ENCODE peak calls at places on chromosomes 3 and 15, in six cellular contexts. O is mammary epithelial cell, E is IMR-90, W is HepG2, B is stomach, Y is PC-9. F is an unnamed sample. For H3K36me3, the result is how much of the 10 kb centered on the place peaks cover.

GRCh38 chr3:130508970-130509369 is 8.0 kb upstream of the COL6A6 start:
- DNase-seq in B (no peak), W (no peak), E (no peak), Y (no peak), O (no peak), F (no peak)

GRCh38 chr3:143081844-143082778 is 37.5 kb upstream of the CHST2 start:
- DNase-seq in W (no peak), O (no peak), Y (no peak), B (no peak), E (no peak), F (no peak)

GRCh38 chr3:30707825-30708224 is 101.4 kb downstream of the TGFBR2 start:
- DNase-seq in E (no peak), B (no peak), W (no peak), O (peak), Y (no peak), F (no peak)

GRCh38 chr3:24365168-24365567 is 129.5 kb downstream of the THRB start:
- DNase-seq in B (peak), W (peak), O (peak), Y (peak), E (peak), F (peak)

GRCh38 chr15:77016321-77016695 is 21.4 kb downstream of the PSTPIP1 start:
- DNase-seq in W (no peak), B (no peak), E (no peak), Y (no peak), O (no peak), F (no peak)

GRCh38 chr15:52103217-52104207 is 9.1 kb downstream of the BCL2L10 start:
- DNase-seq in B (no peak), E (peak), Y (peak), W (peak), O (peak), F (peak)

GRCh38 chr3:192055946-192056345 is 595.0 kb downstream of the PYDC2 start:
- DNase-seq in Y (no peak), E (no peak), W (no peak), O (no peak), B (no peak), F (no peak)

GRCh38 chr3:179186426-179186825 is 38.3 kb downstream of the PIK3CA start:
- DNase-seq in B (no peak), E (no peak), O (no peak), Y (no peak), W (no peak), F (no peak)

GRCh38 chr3:17182158-17182557 is 297.4 kb downstream of the PLCL2 start:
- DNase-seq in E (no peak), O (no peak), W (no peak), Y (no peak), B (no peak), F (no peak)

GRCh38 chr3:35772364-35773009 is 133.2 kb downstream of the ARPP21 start:
- DNase-seq in Y (no peak), W (no peak), B (no peak), E (no peak), O (peak), F (no peak)

GRCh38 chr15:60370105-60370803 is 27.5 kb downstream of the ANXA2 start:
- DNase-seq in E (no peak), Y (no peak), B (no peak), W (no peak), O (no peak), F (peak)

GRCh38 chr3:158911586-158911985 is 109.7 kb downstream of the MFSD1 start:
- DNase-seq in E (no peak), O (peak), B (no peak), Y (no peak), W (no peak), F (no peak)

GRCh38 chr15:67164811-67165652 is 89.4 kb downstream of the AAGAB start:
- DNase-seq in Y (no peak), B (no peak), E (peak), W (no peak), O (no peak), F (peak)
- TF ChIP-seq CTCF in Y (no peak), B (no peak), E (no peak), W (no peak), O (no peak), F (peak)

DNA sequence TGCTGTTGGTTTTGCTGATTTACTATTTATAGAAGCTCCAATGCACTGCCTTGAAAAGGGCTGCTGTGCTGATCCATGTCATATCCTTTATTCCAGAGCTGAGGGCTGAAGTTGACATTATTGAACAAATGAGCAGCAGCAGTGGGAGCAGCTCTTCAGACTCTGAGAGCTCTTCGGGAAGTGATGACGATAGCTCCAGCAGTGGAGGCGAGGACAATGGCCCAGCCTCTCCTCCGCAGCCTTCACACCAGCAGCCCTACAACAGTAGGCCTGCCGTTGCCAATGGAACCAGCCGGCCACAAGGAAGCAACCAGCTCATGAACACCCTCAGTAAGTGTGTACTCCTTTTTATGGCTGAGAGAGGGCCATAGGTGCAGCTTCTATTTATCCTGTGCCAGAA is 8.8 kb downstream of the EAF1 start:
- DNase-seq in E (no peak), Y (no peak), B (no peak), W (no peak), O (no peak), F (no peak)
- H3K36me3 ChIP-seq in E (under half), Y (half or more), B (half or more), W (under half), O (under half), F (half or more)

GRCh38 chr3:3740061-3740460 is 59.2 kb upstream of the LRRN1 start:
- DNase-seq in W (no peak), E (no peak), Y (no peak), O (no peak), B (no peak), F (no peak)

GRCh38 chr3:3737511-3737910 is 61.7 kb upstream of the LRRN1 start:
- DNase-seq in E (no peak), W (no peak), Y (no peak), O (no peak), B (no peak), F (no peak)

GRCh38 chr3:3735919-3736318 is 63.3 kb upstream of the LRRN1 start:
- DNase-seq in O (no peak), E (no peak), W (no peak), Y (no peak), B (no peak), F (no peak)

GRCh38 chr3:3743754-3744153 is 55.5 kb upstream of the LRRN1 start:
- DNase-seq in Y (no peak), O (no peak), E (no peak), W (no peak), B (no peak), F (no peak)

DNA sequence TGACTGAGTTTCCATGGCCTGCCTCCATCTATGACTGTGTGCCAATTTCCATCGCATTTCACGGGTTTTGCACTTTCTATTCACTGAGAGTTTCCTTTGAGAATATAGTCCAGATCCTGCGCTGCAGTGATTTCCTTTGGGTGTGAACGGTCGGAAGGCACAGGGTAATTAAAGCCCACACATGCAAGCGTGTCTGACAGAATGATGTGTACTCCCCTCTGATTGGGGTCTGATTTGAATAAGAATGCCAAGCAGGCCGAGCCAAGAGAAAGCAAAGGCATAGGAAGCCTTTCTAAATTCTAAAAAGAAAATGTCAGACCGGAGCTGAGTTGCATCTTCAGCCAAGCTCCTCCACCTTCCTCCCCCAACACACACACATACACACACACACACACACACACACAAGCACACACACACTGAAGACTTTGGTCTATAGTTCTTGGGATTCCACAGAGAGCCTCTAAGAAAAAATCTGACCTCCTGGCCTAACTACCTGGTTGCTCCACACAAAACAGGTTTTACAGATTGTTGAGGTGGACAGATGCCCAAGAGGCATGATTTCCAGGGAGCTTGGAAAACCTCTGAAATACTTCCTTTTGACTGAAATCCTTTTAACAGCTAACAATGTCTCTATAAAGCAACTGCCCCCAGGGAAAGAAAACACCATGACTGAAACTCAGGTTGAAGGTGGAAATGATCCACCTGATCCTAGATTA is 59.7 kb upstream of the LRRN1 start:
- DNase-seq in E (no peak), Y (no peak), O (no peak), W (no peak), B (no peak), F (no peak)
- TF ChIP-seq CTCF in E (no peak), Y (no peak), O (no peak), W (no peak), B (no peak), F (no peak)

DNA sequence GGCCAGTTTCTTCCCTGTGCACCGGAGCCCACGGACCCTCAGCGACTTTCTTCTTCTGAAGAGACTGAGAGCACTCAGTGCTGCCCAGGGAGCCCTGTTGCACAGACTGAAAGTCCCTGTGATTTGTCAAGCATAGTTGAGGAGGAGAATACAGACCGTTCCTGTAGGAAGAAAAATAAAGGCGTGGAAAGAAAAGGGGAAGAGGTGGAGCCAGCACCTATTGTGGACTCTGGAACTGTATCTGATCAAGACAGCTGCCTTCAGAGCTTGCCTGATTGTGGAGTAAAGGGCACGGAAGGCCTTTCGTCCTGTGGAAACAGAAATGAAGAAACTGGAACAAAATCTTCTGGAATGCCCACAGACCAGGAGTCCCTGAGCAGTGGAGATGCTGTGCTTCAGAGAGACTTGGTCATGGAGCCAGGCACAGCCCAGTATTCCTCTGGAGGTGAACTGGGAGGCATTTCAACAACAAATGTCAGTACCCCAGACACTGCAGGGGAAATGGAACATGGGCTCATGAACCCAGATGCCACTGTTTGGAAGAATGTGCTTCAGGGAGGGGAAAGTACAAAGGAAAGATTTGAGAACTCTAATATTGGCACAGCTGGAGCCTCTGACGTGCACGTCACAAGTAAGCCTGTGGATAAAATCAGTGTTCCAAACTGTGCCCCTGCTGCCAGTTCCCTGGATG is 198.8 kb downstream of the AKAP13 start:
- DNase-seq in O (no peak), W (no peak), B (peak), Y (peak), E (no peak), F (no peak)
- H3K36me3 ChIP-seq in O (under half), W (under half), B (under half), Y (under half), E (under half), F (under half)

DNA sequence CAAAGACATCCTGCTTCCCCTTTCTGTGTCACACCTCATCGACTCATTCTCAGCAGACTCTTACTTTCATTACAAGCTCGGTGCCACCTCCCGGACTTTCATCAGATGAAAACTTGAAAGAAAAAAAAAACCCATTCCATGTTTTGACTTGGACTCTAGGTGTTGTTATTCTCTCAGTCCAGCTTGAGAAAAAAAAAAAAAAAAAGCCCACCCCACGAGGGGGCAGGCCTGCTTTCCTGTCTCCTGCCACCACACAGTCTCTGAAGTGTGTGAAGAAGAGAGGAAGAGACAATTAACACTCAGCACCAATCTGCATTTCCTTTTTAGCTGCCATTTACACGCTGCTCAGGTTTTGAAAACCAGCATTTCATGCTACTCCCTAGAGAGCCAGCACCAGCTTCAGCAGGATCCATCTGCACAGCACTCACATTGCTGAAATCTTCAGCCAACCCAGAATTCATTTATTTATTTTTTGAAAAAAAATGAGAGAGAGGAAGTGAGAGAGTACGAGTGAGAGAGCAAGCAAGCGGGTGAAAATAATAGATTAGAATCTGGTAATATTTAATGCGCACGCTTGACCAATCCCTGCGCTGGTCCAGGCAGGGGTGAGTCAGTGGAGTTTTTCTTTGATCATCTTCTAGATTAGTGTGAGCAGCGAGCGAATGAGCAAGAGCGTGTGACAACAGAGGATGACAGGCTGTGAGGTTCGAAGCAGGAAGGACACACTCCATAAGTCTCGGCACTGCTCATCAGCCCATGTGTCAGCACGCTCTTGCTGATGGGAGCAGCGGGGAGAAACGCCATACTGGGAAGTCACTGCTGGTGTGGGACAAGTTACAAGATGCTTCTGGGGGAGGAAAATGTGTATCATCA is 23.5 kb downstream of the ZNF80 start:
- DNase-seq in E (peak), W (no peak), O (no peak), Y (peak), B (no peak), F (peak)
- TF ChIP-seq CTCF in E (no peak), W (no peak), O (no peak), Y (no peak), B (no peak), F (peak)

DNA sequence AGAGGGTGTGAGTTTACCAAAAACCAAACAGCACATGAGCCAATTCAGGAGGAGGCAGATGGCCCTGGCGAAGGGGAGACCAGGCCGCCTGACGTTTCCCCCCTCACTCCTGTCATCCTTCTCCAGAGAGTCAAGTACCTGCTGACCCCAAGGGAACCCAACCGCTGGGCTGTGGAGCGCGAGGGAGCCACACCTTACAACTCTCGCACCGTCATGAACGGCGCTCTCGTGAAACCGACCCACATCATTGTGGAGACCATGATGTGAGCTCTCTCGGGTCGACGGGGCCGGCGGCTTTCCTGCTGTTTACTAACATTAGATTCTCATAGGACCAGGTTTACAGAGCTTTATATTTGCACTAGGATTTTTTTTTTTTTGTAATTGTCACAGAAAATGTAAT is 55.4 kb downstream of the GRIP2 start:
- DNase-seq in B (no peak), O (no peak), W (no peak), E (no peak), Y (no peak), F (no peak)
- H3K36me3 ChIP-seq in B (half or more), O (under half), W (under half), E (half or more), Y (under half), F (under half)

GRCh38 chr3:12486001-12486400 is 1.7 kb downstream of the TSEN2 start:
- DNase-seq in Y (no peak), E (no peak), W (no peak), B (no peak), O (no peak), F (no peak)

GRCh38 chr3:12489832-12490231 is 5.6 kb downstream of the TSEN2 start:
- DNase-seq in B (no peak), Y (no peak), O (no peak), W (no peak), E (no peak), F (no peak)

GRCh38 chr3:12486916-12487315 is 2.6 kb downstream of the TSEN2 start:
- DNase-seq in E (no peak), W (no peak), O (no peak), B (no peak), Y (no peak), F (no peak)

GRCh38 chr3:12495749-12496452 is 11.6 kb downstream of the TSEN2 start:
- DNase-seq in Y (no peak), E (no peak), W (no peak), O (no peak), B (no peak), F (no peak)

DNA sequence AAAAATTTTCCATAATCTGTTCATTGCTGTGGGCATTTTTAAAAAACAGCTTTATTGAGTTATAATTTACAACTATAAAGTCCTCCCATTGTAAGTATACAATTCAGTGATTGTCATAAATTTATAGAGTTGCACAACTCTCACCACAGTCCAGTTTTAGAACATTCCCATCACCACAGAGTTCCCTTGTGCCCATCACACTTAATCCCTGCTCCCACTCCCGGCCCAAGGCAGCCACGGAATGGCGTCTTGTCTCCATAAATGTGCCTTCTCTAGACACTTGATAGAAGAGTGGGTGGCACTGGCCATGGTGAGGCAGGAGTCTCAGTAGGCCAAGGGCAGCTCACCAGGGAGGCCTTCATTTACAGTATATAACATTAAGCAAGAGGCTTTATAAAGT is 6.3 kb downstream of the TSEN2 start:
- DNase-seq in E (no peak), W (no peak), Y (no peak), O (no peak), B (no peak), F (no peak)
- TF ChIP-seq CTCF in E (no peak), W (no peak), Y (no peak), O (no peak), B (no peak), F (no peak)

GRCh38 chr15:64158363-64159134 is 4.3 kb downstream of the PPIB start:
- DNase-seq in E (no peak), O (no peak), B (no peak), W (no peak), Y (no peak), F (no peak)
- H3K36me3 ChIP-seq in E (half or more), O (half or more), B (half or more), W (under half), Y (under half), F (half or more)

DNA sequence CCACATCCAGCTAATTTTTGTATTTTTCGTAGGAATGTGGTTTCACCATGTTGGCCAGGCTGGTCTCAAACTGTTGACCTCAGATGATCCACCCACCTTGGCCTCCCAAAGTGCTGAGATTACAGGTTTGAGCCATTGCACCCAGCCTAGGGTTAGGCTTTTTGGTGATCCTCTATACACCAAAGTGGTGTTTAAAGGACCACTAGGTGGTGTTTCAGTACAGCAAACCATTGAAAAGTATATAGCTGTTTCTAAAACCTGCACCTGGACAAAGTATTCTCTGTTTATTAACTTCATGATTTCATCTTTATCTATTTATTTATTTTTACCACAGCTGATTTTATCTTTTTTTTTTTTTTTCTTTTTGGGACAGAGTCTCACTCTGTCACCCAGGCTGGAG is 68.4 kb downstream of the MINDY2 start:
- DNase-seq in O (peak), Y (no peak), E (peak), B (no peak), W (peak), F (no peak)
- TF ChIP-seq CTCF in O (peak), Y (peak), E (peak), B (no peak), W (peak), F (peak)

GRCh38 chr15:50970524-50970923 is 62.0 kb downstream of the AP4E1 start:
- DNase-seq in E (no peak), Y (no peak), W (no peak), B (no peak), O (no peak), F (no peak)
- H3K36me3 ChIP-seq in E (under half), Y (under half), W (under half), B (half or more), O (under half), F (under half)